ENCODE peak calls at places on chromosomes 2 and 18, in six cellular contexts. A is RWPE2, V is left ventricle myocardium inferior, H is WERI-Rb-1, M is lung, P is HL-60. S is an unnamed sample.
A peak's percentile ranks its signal among the peaks of the same experiment; 100 is the strongest.

GRCh38 chr2:229201522-229201921 is 69.6 kb downstream of the PID1 start:
- DNase-seq in A (no peak), V (no peak), H (no peak), M (no peak), P (no peak), S (no peak)

GRCh38 chr2:68646303-68646702 is 2.9 kb downstream of the PROKR1 start:
- DNase-seq in A (no peak), V (no peak), H (peak; percentile 38), M (no peak), P (no peak), S (no peak)

GRCh38 chr2:30992781-30993180 is 145.5 kb downstream of the GALNT14 start:
- DNase-seq in A (no peak), V (no peak), H (no peak), M (no peak), P (no peak), S (no peak)

GRCh38 chr2:126403039-126403666 is 252.8 kb upstream of the GYPC start:
- DNase-seq in A (no peak), V (no peak), H (no peak), M (no peak), P (no peak), S (no peak)

GRCh38 chr2:193350509-193350908 is 1155.8 kb upstream of the TMEFF2 start:
- DNase-seq in A (no peak), V (no peak), H (no peak), M (no peak), P (no peak), S (peak; percentile 51)

GRCh38 chr2:105294844-105295481 is 34.6 kb downstream of the TGFBRAP1 start:
- DNase-seq in A (no peak), V (no peak), H (peak; percentile 70), M (no peak), P (no peak), S (peak; percentile 92)

GRCh38 chr18:79068299-79068945 is 772 bp upstream of the ATP9B start:
- DNase-seq in A (no peak), V (no peak), H (no peak), M (no peak), P (no peak), S (no peak)

GRCh38 chr2:84057917-84058316 is 401.2 kb downstream of the SUCLG1 start:
- DNase-seq in A (no peak), V (no peak), H (no peak), M (no peak), P (no peak), S (no peak)

GRCh38 chr2:53751728-53752127 is 15.9 kb upstream of the CHAC2 start:
- DNase-seq in A (no peak), V (no peak), H (no peak), M (no peak), P (no peak), S (no peak)

GRCh38 chr2:95008311-95008710 is 17.2 kb upstream of the MAL start:
- DNase-seq in A (no peak), V (no peak), H (no peak), M (no peak), P (no peak), S (no peak)

GRCh38 chr2:112821142-112821541 is 15.4 kb downstream of the IL1B start:
- DNase-seq in A (no peak), V (no peak), H (no peak), M (no peak), P (no peak), S (peak; percentile 44)

GRCh38 chr2:241002275-241003046 is 4.0 kb downstream of the SNED1 start:
- DNase-seq in A (no peak), V (no peak), H (no peak), M (peak; percentile 28), P (no peak), S (peak; percentile 30)

GRCh38 chr18:78517328-78517727 is 462.3 kb upstream of the SALL3 start:
- DNase-seq in A (no peak), V (no peak), H (no peak), M (no peak), P (no peak), S (peak; percentile 41)

GRCh38 chr2:176383100-176383499 is 113.9 kb downstream of the MTX2 start:
- DNase-seq in A (no peak), V (no peak), H (no peak), M (no peak), P (no peak), S (no peak)

DNA sequence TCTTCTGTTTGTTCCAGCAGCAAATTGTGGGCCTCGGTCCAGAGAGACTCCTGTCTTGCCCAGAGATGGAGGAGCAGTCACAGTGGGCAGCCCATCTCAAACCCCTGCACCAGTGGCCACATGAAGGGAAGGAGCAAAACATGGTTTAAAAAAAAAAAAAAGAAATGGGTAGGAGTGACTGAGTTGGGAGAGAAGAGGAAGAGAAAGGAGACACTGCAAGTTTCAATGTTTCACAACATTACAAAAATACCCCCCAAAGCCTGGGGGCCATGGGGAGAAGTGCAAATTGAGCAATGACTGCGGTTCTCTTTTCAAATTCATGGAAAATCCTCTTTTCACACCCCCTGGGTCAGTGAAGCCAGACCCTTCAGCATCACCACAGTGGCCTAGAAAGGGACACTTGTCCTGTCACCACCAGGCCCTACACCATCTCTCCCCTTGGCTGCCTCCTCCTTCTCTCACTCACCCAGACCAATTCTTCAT is 117.1 kb downstream of the ZFP36L2 start:
- DNase-seq in A (no peak), V (no peak), H (no peak), M (no peak), P (peak; percentile 89), S (peak; percentile 21)
- H3K27ac ChIP-seq in A (no peak overlapping the region), V (peak overlapping the region; percentile 81), H (no peak overlapping the region), M (no peak overlapping the region), P (peak overlapping the region; percentile 88), S (no peak overlapping the region)

GRCh38 chr18:46324556-46324955 is 220.4 kb downstream of the HAUS1 start:
- DNase-seq in A (no peak), V (no peak), H (no peak), M (no peak), P (peak; percentile 80), S (no peak)
- H3K4me3 ChIP-seq in A (no peak overlapping the region), V (no peak overlapping the region), H (no peak overlapping the region), M (no peak overlapping the region), P (no peak overlapping the region), S (no peak overlapping the region)

GRCh38 chr18:77127769-77128671 is 4.6 kb downstream of the MBP start:
- DNase-seq in A (no peak), V (no peak), H (no peak), M (peak; percentile 53), P (peak; percentile 99), S (no peak)

GRCh38 chr18:77119101-77119850 is 13.3 kb downstream of the MBP start:
- DNase-seq in A (no peak), V (no peak), H (no peak), M (no peak), P (no peak), S (peak; percentile 41)

GRCh38 chr18:77119851-77120491 is 12.6 kb downstream of the MBP start:
- DNase-seq in A (no peak), V (no peak), H (no peak), M (no peak), P (no peak), S (peak; percentile 41)

GRCh38 chr18:77124452-77124922 is 8.1 kb downstream of the MBP start:
- DNase-seq in A (no peak), V (no peak), H (no peak), M (no peak), P (no peak), S (no peak)

DNA sequence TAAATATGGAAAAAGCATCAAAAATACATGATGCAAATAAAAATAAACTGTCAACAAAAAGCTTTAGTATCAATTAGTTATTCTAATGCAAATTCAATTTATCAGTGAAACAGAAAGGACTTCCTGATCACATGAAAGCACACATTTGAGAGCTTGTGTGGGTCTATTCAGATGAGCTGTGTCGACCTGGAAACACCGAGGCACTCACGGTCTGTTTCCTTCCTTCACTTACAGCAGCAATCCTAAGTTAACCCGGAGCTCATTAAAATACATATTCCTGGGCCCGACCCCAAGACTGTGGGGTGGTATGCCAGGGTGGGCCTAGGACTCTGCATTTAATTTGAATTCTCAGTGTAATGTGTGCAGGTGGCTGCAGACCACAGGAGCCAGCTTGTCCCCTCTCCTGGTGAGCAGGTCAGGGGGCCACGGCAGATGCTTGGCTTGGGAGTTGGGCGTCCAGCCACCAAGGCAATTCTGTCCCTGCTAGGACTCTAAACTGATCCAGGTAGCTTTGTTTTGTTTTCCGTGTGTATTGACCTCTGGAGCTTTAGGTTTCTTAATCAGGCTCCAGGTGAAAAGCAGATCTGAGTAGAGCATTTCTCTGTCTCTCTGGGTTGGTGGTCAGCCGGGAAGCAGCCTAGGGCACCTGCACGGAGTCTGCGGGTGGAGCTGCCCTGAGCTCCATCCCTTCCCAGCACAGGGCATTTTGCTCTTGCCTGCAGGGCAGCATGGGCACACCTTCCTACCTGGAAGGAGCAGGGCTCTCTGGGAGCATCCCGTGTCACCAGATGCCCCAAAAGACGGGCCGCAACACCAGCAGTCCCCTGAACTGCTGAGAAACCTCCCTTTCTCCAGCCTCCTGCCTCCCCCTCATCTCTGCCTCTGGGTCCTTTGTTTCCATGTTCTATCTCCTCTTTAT is 9.0 kb downstream of the MBP start:
- DNase-seq in A (no peak), V (no peak), H (no peak), M (no peak), P (no peak), S (no peak)
- H3K27ac ChIP-seq in A (peak overlapping the region; percentile 0), V (no peak overlapping the region), H (no peak overlapping the region), M (no peak overlapping the region), P (peak overlapping the region; percentile 97), S (no peak overlapping the region)

GRCh38 chr2:151027147-151027546 is 234.5 kb downstream of the RBM43 start:
- DNase-seq in A (no peak), V (no peak), H (no peak), M (no peak), P (no peak), S (no peak)

GRCh38 chr2:151032741-151033152 is 228.9 kb downstream of the RBM43 start:
- DNase-seq in A (no peak), V (no peak), H (no peak), M (no peak), P (no peak), S (no peak)

GRCh38 chr2:151028691-151029176 is 232.9 kb downstream of the RBM43 start:
- DNase-seq in A (no peak), V (no peak), H (no peak), M (no peak), P (no peak), S (no peak)

GRCh38 chr2:151030663-151031230 is 230.9 kb downstream of the RBM43 start:
- DNase-seq in A (no peak), V (no peak), H (no peak), M (no peak), P (no peak), S (peak; percentile 45)

GRCh38 chr2:151029406-151030157 is 232.1 kb downstream of the RBM43 start:
- DNase-seq in A (no peak), V (no peak), H (no peak), M (no peak), P (no peak), S (no peak)
- H3K4me3 ChIP-seq in A (no peak overlapping the region), V (no peak overlapping the region), H (no peak overlapping the region), M (no peak overlapping the region), P (no peak overlapping the region), S (no peak overlapping the region)

GRCh38 chr2:109129921-109130725 is 1.1 kb downstream of the SH3RF3 start:
- DNase-seq in A (no peak), V (no peak), H (no peak), M (no peak), P (no peak), S (peak; percentile 66)

GRCh38 chr2:109128466-109129355 is at the start of gene SH3RF3:
- DNase-seq in A (no peak), V (peak; percentile 68), H (peak; percentile 50), M (peak; percentile 41), P (peak; percentile 49), S (peak; percentile 82)

GRCh38 chr2:109128048-109128465 is 948 bp upstream of the SH3RF3 start:
- DNase-seq in A (peak; percentile 79), V (peak; percentile 81), H (peak; percentile 84), M (peak; percentile 71), P (peak; percentile 41), S (peak; percentile 95)

GRCh38 chr2:109130726-109130995 is 1.7 kb downstream of the SH3RF3 start:
- DNase-seq in A (no peak), V (no peak), H (no peak), M (no peak), P (no peak), S (no peak)

GRCh38 chr2:109129356-109129920 is 433 bp downstream of the SH3RF3 start:
- DNase-seq in A (no peak), V (peak; percentile 44), H (peak; percentile 25), M (no peak), P (no peak), S (peak; percentile 74)
- H3K27ac ChIP-seq in A (no peak overlapping the region), V (peak overlapping the region; percentile 87), H (no peak overlapping the region), M (peak overlapping the region; percentile 30), P (no peak overlapping the region), S (no peak overlapping the region)